ENCODE peak calls at places on chromosomes 1 and 21, in six cellular contexts. B, W, F, V, C and N are unnamed samples.

GRCh38 chr1:18651727-18652126 is 21.1 kb downstream of the PAX7 start:
- DNase-seq in V (no peak), F (no peak), C (peak; percentile 12), W (no peak), B (no peak), N (no peak)

GRCh38 chr1:12525311-12526181 is 92.5 kb downstream of the DHRS3 start:
- DNase-seq in B (no peak), V (peak; percentile 82), F (no peak), C (no peak), W (no peak), N (no peak)

GRCh38 chr1:27428316-27429028 is 36.0 kb downstream of the GPR3 start:
- DNase-seq in W (no peak), V (no peak), F (peak; percentile 17), C (peak; percentile 10), B (no peak), N (no peak)

GRCh38 chr1:225250432-225250831 is 177.4 kb downstream of the LBR start:
- DNase-seq in F (no peak), V (no peak), W (no peak), B (no peak), C (no peak), N (no peak)

GRCh38 chr21:44564886-44565598 is 6.4 kb upstream of the KRTAP10-3 start:
- DNase-seq in B (no peak), W (no peak), V (no peak), C (no peak), F (no peak), N (no peak)

GRCh38 chr1:218668151-218668550 is 323.0 kb downstream of the TGFB2 start:
- DNase-seq in W (no peak), C (no peak), F (no peak), V (no peak), B (no peak), N (no peak)

GRCh38 chr1:19798486-19799232 is 1.1 kb downstream of the TMCO4 start:
- DNase-seq in F (no peak), V (no peak), C (no peak), W (no peak), B (no peak), N (no peak)

GRCh38 chr21:36596174-36596573 is 102.7 kb upstream of the SIM2 start:
- DNase-seq in B (no peak), C (no peak), V (no peak), W (no peak), F (no peak), N (no peak)

GRCh38 chr1:56531624-56532358 is 47.6 kb downstream of the PLPP3 start:
- DNase-seq in V (no peak), W (no peak), F (no peak), B (no peak), C (no peak), N (no peak)

GRCh38 chr1:227219715-227220292 is 98.5 kb downstream of the CDC42BPA start:
- DNase-seq in V (no peak), F (no peak), C (no peak), W (no peak), B (no peak), N (no peak)

GRCh38 chr21:25934130-25934529 is 199.4 kb downstream of the GABPA start:
- DNase-seq in W (no peak), C (no peak), F (no peak), V (no peak), B (peak; percentile 77), N (no peak)

GRCh38 chr1:43541721-43542401 is 11.2 kb downstream of the PTPRF start:
- DNase-seq in V (peak; percentile 72), C (no peak), W (no peak), B (no peak), F (no peak), N (no peak)

GRCh38 chr1:201553496-201554166 is 14.7 kb downstream of the NAV1 start:
- DNase-seq in V (no peak), B (no peak), C (no peak), W (no peak), F (no peak), N (no peak)

GRCh38 chr1:29851666-29852065 is 615.3 kb downstream of the PTPRU start:
- DNase-seq in F (no peak), V (no peak), W (no peak), C (no peak), B (no peak), N (no peak)

GRCh38 chr1:69523032-69523431 is 44.7 kb upstream of the LRRC7 start:
- DNase-seq in W (no peak), C (no peak), F (no peak), B (no peak), V (no peak), N (peak; percentile 45)

GRCh38 chr1:22841754-22842370 is 130.8 kb downstream of the LACTBL1 start:
- DNase-seq in W (no peak), V (no peak), F (peak; percentile 80), C (no peak), B (no peak), N (no peak)

GRCh38 chr1:78843111-78843908 is 163.2 kb downstream of the ADGRL4 start:
- DNase-seq in C (no peak), B (peak; percentile 10), W (no peak), F (no peak), V (no peak), N (peak; percentile 8)

GRCh38 chr1:164784960-164785359 is 226.0 kb downstream of the PBX1 start:
- DNase-seq in F (no peak), V (no peak), B (no peak), W (no peak), C (no peak), N (no peak)

GRCh38 chr1:164977561-164977960 is 379.0 kb downstream of the LMX1A start:
- DNase-seq in F (no peak), C (no peak), W (no peak), B (no peak), V (no peak), N (no peak)

GRCh38 chr1:61491497-61491896 is 233.4 kb downstream of the TM2D1 start:
- DNase-seq in B (no peak), V (no peak), W (no peak), F (no peak), C (no peak), N (no peak)

GRCh38 chr1:159953866-159954515 is at the start of gene SLAMF9:
- DNase-seq in B (peak; percentile 29), C (no peak), W (no peak), V (no peak), F (no peak), N (peak; percentile 78)

GRCh38 chr1:43835141-43836021 is 98.2 kb upstream of the ARTN start:
- DNase-seq in B (peak; percentile 96), V (no peak), W (no peak), F (no peak), C (no peak), N (peak; percentile 98)

GRCh38 chr1:66730462-66730861 is 21.8 kb upstream of the DYNLT5 start:
- DNase-seq in F (no peak), B (no peak), W (no peak), C (no peak), V (no peak), N (no peak)

GRCh38 chr21:28523367-28523766 is 469.3 kb downstream of the LTN1 start:
- DNase-seq in W (no peak), B (no peak), V (no peak), F (no peak), C (no peak), N (no peak)

GRCh38 chr1:226268421-226269124 is 40.4 kb downstream of the LIN9 start:
- DNase-seq in V (no peak), B (no peak), C (no peak), W (no peak), F (no peak), N (peak; percentile 30)

GRCh38 chr1:86154581-86155060 is 2.0 kb downstream of the COL24A1 start:
- DNase-seq in C (no peak), V (no peak), W (no peak), B (peak; percentile 83), F (no peak), N (no peak)

GRCh38 chr1:206742702-206743383 is 27.7 kb upstream of the IL19 start:
- DNase-seq in F (no peak), B (no peak), V (no peak), W (no peak), C (no peak), N (no peak)

GRCh38 chr1:212718499-212718898 is 18.9 kb upstream of the BATF3 start:
- DNase-seq in W (no peak), B (no peak), F (no peak), C (no peak), V (no peak), N (no peak)

GRCh38 chr1:93437976-93438605 is 9.8 kb upstream of the FNBP1L start:
- DNase-seq in F (peak; percentile 62), W (no peak), V (no peak), B (no peak), C (no peak), N (peak; percentile 45)

GRCh38 chr21:15894596-15894995 is 164.8 kb downstream of the USP25 start:
- DNase-seq in F (no peak), C (no peak), B (no peak), V (no peak), W (no peak), N (peak; percentile 27)

GRCh38 chr1:19046972-19047371 is 90.5 kb upstream of the IFFO2 start:
- DNase-seq in B (no peak), W (no peak), C (no peak), V (no peak), F (no peak), N (no peak)